ENCODE peak calls at places on chromosomes 13 and 19, in four cellular contexts. H is brain microvascular endothelial cell, V is ovary, K is endothelial cell. W is an unnamed sample.

GRCh38 chr13:108121406-108121805 is 93.9 kb downstream of the LIG4 start:
- DNase-seq in K (no peak), V (no peak), H (no peak), W (no peak)

GRCh38 chr13:80962855-80963254 is 621.9 kb upstream of the SPRY2 start:
- DNase-seq in K (no peak), H (no peak), V (no peak), W (peak)

GRCh38 chr13:28636078-28636477 is 22.9 kb upstream of the POMP start:
- DNase-seq in H (no peak), K (no peak), V (no peak), W (no peak)

GRCh38 chr13:96089749-96090239 is at the start of gene HS6ST3:
- DNase-seq in K (peak), H (no peak), V (peak), W (peak)

GRCh38 chr19:46731007-46731501 is 14.1 kb upstream of the PRKD2 start:
- DNase-seq in H (peak), V (no peak), K (no peak), W (no peak)

GRCh38 chr13:29362849-29363604 is 232.5 kb downstream of the SLC7A1 start:
- DNase-seq in H (peak), V (peak), K (peak), W (peak)

GRCh38 chr19:9040131-9040530 is 29.9 kb upstream of the MUC16 start:
- DNase-seq in H (no peak), K (no peak), V (no peak), W (no peak)

GRCh38 chr13:42594577-42595571 is 20.9 kb downstream of the TNFSF11 start:
- DNase-seq in V (peak), H (peak), K (peak), W (peak)

GRCh38 chr19:50205681-50206138 is 2.3 kb downstream of the MYH14 start:
- DNase-seq in K (no peak), V (no peak), H (no peak), W (no peak)

GRCh38 chr19:42088471-42089190 is 12.7 kb downstream of the ZNF574 start:
- DNase-seq in H (peak), K (no peak), V (no peak), W (peak)

GRCh38 chr13:37934339-37935191 is 65.0 kb upstream of the TRPC4 start:
- DNase-seq in K (no peak), H (no peak), V (no peak), W (no peak)

GRCh38 chr13:105655046-105655445 is 880.4 kb downstream of the EFNB2 start:
- DNase-seq in V (no peak), K (no peak), H (peak), W (no peak)

GRCh38 chr13:53775807-53776206 is 747.2 kb downstream of the OLFM4 start:
- DNase-seq in V (no peak), K (no peak), H (no peak), W (no peak)

GRCh38 chr13:50898338-50898737 is 11.3 kb upstream of the RNASEH2B start:
- DNase-seq in K (no peak), H (no peak), V (no peak), W (no peak)

GRCh38 chr13:70703755-70704154 is 595.5 kb upstream of the KLHL1 start:
- DNase-seq in H (peak), K (no peak), V (no peak), W (no peak)

GRCh38 chr19:48896191-48896720 is 2.3 kb downstream of the TULP2 start:
- DNase-seq in V (peak), H (no peak), K (no peak), W (peak)

GRCh38 chr19:23823952-23824389 is 65.3 kb upstream of the ZNF681 start:
- DNase-seq in H (no peak), V (no peak), K (peak), W (peak)

GRCh38 chr19:3358392-3358918 is 7.9 kb upstream of the NFIC start:
- DNase-seq in V (peak), H (no peak), K (no peak), W (no peak)

GRCh38 chr13:103908274-103908673 is 842.1 kb upstream of the SLC10A2 start:
- DNase-seq in K (no peak), H (no peak), V (no peak), W (no peak)

GRCh38 chr19:54517483-54517882 is 14.9 kb downstream of the LAIR2 start:
- DNase-seq in H (peak), K (peak), V (peak), W (peak)

GRCh38 chr13:44259045-44260042 is 114.3 kb upstream of the SERP2 start:
- DNase-seq in V (no peak), H (peak), K (no peak), W (peak)

GRCh38 chr19:16327911-16328823 is 3.5 kb downstream of the KLF2 start:
- DNase-seq in H (no peak), K (no peak), V (peak), W (peak)

GRCh38 chr19:55484571-55485438 is at the start of gene NAT14:
- DNase-seq in K (peak), H (no peak), V (peak), W (peak)

GRCh38 chr19:55641376-55642152 is 762 bp downstream of the ZNF580 start:
- DNase-seq in H (no peak), K (no peak), V (no peak), W (peak)

GRCh38 chr13:42266464-42266863 is 5.5 kb upstream of the AKAP11 start:
- DNase-seq in V (no peak), K (no peak), H (peak), W (peak)

GRCh38 chr19:6279620-6279930 is 200 bp downstream of the MLLT1 start:
- DNase-seq in K (no peak), H (no peak), V (no peak), W (no peak)

GRCh38 chr13:45393941-45394570 is 24.1 kb downstream of the SLC25A30 start:
- DNase-seq in K (peak), V (no peak), H (no peak), W (peak)

GRCh38 chr19:38417544-38418506 is 8.2 kb downstream of the RASGRP4 start:
- DNase-seq in H (no peak), K (peak), V (no peak), W (peak)

GRCh38 chr13:90947976-90948375 is 399.5 kb upstream of the MIR17HG start:
- DNase-seq in K (no peak), H (no peak), V (no peak), W (no peak)

GRCh38 chr13:114112826-114113322 is 19.5 kb downstream of the RASA3 start:
- DNase-seq in K (no peak), H (no peak), V (no peak), W (no peak)

GRCh38 chr13:113207890-113208423 is 512 bp downstream of the PCID2 start:
- DNase-seq in H (peak), V (no peak), K (peak), W (peak)

GRCh38 chr19:31905980-31906948 is 439.1 kb upstream of the ZNF507 start:
- DNase-seq in K (no peak), V (no peak), H (no peak), W (peak)

GRCh38 chr19:8615813-8616596 is 5.5 kb upstream of the ADAMTS10 start:
- DNase-seq in K (peak), H (peak), V (peak), W (peak)

GRCh38 chr13:42305503-42305902 is 33.6 kb downstream of the AKAP11 start:
- DNase-seq in K (no peak), V (no peak), H (no peak), W (no peak)

GRCh38 chr13:68551701-68552522 is 1321.8 kb upstream of the PCDH9 start:
- DNase-seq in H (no peak), V (no peak), K (no peak), W (no peak)

GRCh38 chr13:113837554-113838355 is 26.1 kb downstream of the GAS6 start:
- DNase-seq in H (peak), K (no peak), V (peak), W (peak)

GRCh38 chr19:50325310-50326100 is 3.7 kb downstream of the KCNC3 start:
- DNase-seq in K (no peak), H (peak), V (peak), W (peak)

DNA sequence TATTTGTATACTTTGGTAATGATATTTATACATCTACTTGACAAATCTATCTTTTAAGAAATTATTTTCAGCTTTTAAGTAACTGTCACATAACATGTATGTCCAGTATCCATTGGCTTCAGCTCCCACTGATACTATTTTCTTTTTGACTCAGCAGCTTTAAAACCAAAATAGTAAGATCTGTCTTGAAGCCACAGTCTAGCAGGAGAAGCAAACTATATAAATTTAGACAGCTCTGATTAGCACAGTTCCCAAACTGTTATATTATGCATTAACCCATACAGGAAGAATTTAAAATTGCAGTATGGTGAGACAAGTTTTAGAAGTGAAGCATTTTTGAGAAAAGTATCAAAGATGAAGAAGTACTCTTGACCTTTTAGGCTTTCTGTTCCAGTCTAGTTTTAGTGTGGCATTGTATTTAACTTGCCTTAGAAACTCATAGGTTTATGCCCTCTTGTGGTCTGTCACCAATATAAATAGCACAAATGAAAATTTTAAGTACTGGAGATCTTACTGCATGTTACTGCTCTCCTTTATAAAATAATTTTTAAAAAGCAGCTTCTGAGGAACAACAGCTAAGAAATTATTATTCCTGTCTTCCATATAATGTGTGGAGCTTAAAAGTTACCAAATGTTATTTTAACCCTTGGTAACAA is 24.7 kb downstream of the URI1 start:
- DNase-seq in K (no peak), H (no peak), V (no peak), W (peak)
- TF ChIP-seq CTCF in K (no peak), H (no peak), V (no peak), W (peak)

DNA sequence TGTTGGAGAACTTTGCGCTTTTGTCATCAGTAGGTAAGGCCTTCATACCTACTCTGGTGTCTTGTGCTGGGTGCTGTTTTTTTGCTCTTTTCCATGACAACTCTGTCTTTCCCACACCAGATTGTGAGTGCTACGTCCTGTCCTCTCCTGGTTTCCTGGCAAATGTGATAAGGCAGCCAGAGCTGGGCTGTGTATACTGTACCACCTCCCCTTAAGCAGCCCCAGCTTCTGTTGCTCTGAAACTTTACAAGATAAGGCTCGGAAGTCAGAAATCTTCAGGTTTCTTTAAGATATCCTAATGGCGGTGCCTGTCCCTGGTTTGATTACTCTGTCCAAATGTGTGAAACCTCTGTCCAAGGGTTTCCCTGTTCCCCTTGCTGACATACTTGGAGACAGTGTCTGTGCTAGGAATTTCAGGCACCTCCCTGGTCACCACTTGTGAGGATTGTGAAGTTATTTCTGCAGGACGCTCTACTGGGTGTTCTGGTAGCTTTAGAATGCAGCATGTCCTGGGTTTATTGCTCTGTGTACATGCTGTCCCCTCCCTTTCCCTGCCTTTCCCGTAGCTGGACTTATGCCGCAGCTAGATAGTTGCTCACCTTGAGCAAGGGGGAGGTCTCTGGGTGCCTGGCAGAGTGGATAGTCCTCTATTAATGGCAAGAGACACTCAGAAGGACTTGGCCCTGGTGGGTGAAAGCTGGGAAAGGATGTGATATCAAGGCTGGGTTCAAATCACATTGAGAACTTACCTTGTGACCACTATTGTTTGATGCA is 7.0 kb downstream of the ZNF749 start:
- DNase-seq in V (no peak), K (peak), H (no peak), W (no peak)
- TF ChIP-seq CTCF in V (no peak), K (no peak), H (no peak), W (no peak)

GRCh38 chr19:10392120-10392519 is 11.2 kb downstream of the CDC37 start:
- DNase-seq in H (no peak), V (no peak), K (no peak), W (no peak)

GRCh38 chr19:10393137-10393536 is 10.2 kb downstream of the CDC37 start:
- DNase-seq in K (no peak), V (no peak), H (no peak), W (no peak)

GRCh38 chr19:10390652-10391286 is 10.4 kb upstream of the TYK2 start:
- DNase-seq in H (peak), K (peak), V (peak), W (peak)

GRCh38 chr19:10388957-10389356 is 8.6 kb upstream of the TYK2 start:
- DNase-seq in K (peak), V (peak), H (peak), W (peak)

GRCh38 chr19:10389863-10390262 is 9.5 kb upstream of the TYK2 start:
- DNase-seq in K (no peak), H (no peak), V (no peak), W (no peak)
- TF ChIP-seq CTCF in K (no peak), H (peak), V (no peak), W (peak)

DNA sequence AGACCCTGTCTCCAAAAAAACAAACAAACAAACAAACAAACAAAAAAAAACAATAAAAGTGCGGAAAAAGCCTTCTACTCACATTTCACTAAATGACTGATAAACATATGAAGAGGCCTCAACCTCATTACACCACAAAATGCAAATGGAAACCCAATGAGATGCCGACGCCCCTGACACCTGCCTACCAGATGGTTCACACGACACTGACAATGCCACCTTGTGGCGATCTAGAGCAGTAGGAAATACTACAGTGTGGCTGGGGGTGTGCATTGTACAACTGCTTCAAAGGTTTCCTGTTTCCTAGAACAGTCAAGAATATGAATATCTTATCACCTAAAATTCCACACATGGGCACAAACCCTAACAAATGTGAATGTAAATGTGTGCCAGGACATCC is 14.0 kb downstream of the SCGB2B2 start:
- DNase-seq in H (no peak), K (peak), V (no peak), W (no peak)
- TF ChIP-seq CTCF in H (peak), K (peak), V (no peak), W (peak)

GRCh38 chr13:24922390-24923304 is 158.7 kb downstream of the RNF17 start:
- DNase-seq in V (peak), K (peak), H (peak), W (peak)
- TF ChIP-seq CTCF in V (peak), K (no peak), H (no peak), W (no peak)

GRCh38 chr19:18435848-18436631 is 1.9 kb downstream of the ISYNA1 start:
- DNase-seq in V (peak), H (no peak), K (no peak), W (no peak)
- TF ChIP-seq CTCF in V (no peak), H (no peak), K (no peak), W (no peak)

DNA sequence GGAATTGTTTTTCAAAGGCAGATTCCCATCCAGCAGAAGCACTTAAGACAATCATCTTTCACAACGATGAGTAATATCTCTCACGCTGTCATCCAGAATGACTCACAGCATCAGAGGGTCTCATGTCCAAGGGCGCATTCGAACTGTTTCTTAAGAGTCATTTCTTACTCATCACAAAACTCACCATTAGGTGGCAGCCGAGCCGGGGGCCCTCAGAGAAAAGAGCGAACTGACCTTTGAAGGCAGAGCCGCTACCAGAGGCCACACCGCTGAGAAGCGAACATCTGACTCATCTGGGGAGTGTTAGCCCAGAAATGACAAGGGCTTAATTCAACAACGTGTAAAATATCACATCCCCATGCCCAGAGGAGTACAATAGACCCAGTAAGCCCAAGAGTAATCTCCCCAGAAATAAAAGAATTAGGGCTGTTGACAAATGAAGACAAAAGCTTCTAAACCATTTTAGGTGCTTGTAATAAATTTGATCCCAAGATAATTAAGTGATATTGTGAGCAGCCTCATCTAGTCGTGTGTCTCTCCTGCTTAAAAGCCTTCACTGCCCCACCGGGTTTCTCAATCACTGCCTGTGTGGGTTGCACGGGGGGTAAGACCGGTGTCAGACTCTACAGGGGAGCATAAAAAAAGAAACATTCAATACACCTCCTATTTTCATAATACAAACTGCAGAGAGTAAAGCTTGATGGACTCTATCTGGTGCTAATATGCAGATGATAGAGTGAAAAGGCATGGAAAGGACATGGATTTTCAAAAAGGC is 96.2 kb downstream of the CYSLTR2 start:
- DNase-seq in H (peak), K (peak), V (peak), W (peak)
- TF ChIP-seq CTCF in H (peak), K (no peak), V (peak), W (peak)

GRCh38 chr19:12137541-12137940 is 2.6 kb downstream of the ZNF20 start:
- DNase-seq in K (no peak), H (no peak), V (no peak), W (no peak)
- TF ChIP-seq CTCF in K (no peak), H (peak), V (no peak), W (no peak)

W was measured in cardiac muscle cell.